ENCODE peak calls at places on chromosomes 3 and 15, in ten cellular contexts. L, Y, H, W, C, G, D, E, N and P are unnamed samples.

GRCh38 chr15:78617131-78617915 is 3.5 kb downstream of the CHRNA3 start:
- DNase-seq in C (no peak), H (no peak), D (no peak), L (no peak), Y (no peak), W (no peak), E (no peak), N (no peak), G (no peak), P (no peak)

GRCh38 chr15:99511865-99512632 is 53.7 kb upstream of the MEF2A start:
- DNase-seq in D (peak; percentile 99), L (no peak), E (no peak), W (no peak), G (no peak), Y (no peak), H (no peak), C (no peak), N (no peak), P (no peak)

GRCh38 chr3:71492969-71493368 is 90.6 kb downstream of the FOXP1 start:
- DNase-seq in Y (no peak), C (no peak), E (no peak), H (no peak), D (no peak), N (no peak), W (no peak), L (no peak), G (no peak), P (no peak)

GRCh38 chr3:195133462-195133861 is 137.5 kb downstream of the XXYLT1 start:
- DNase-seq in E (no peak), L (peak; percentile 96), G (no peak), N (no peak), W (no peak), H (no peak), C (no peak), D (no peak), Y (no peak), P (no peak)

GRCh38 chr3:154111365-154111764 is 9.8 kb upstream of the ARHGEF26 start:
- DNase-seq in C (no peak), H (no peak), G (no peak), N (no peak), W (no peak), E (no peak), D (no peak), Y (no peak), L (no peak), P (no peak)

GRCh38 chr15:40063563-40064011 is 24.6 kb upstream of the SRP14 start:
- DNase-seq in E (no peak), H (no peak), W (no peak), N (no peak), G (no peak), C (no peak), Y (no peak), L (no peak), D (no peak), P (no peak)

GRCh38 chr3:107838196-107838595 is 252.6 kb downstream of the CD47 start:
- DNase-seq in Y (no peak), N (no peak), D (no peak), E (no peak), H (no peak), W (no peak), G (no peak), C (no peak), L (no peak), P (no peak)

GRCh38 chr3:61610316-61610715 is 48.9 kb downstream of the PTPRG start:
- DNase-seq in Y (no peak), G (no peak), N (no peak), D (no peak), W (no peak), E (no peak), L (no peak), H (no peak), C (no peak), P (no peak)

GRCh38 chr3:63168179-63168578 is 109.9 kb upstream of the SYNPR start:
- DNase-seq in W (no peak), C (no peak), G (no peak), L (no peak), H (no peak), D (no peak), E (no peak), N (no peak), Y (no peak), P (no peak)

GRCh38 chr15:30794388-30794787 is 109.3 kb upstream of the FAN1 start:
- DNase-seq in D (no peak), G (no peak), H (no peak), N (no peak), E (no peak), Y (no peak), L (no peak), C (no peak), W (no peak), P (no peak)

GRCh38 chr3:31495971-31496370 is 36.8 kb upstream of the STT3B start:
- DNase-seq in E (no peak), W (no peak), H (no peak), N (no peak), Y (no peak), L (no peak), D (no peak), G (no peak), C (no peak), P (no peak)

GRCh38 chr3:186630950-186631624 is 9.1 kb upstream of the FETUB start:
- DNase-seq in G (no peak), C (no peak), Y (no peak), L (no peak), H (no peak), D (no peak), W (no peak), E (no peak), N (peak; percentile 92), P (no peak)

GRCh38 chr15:57356636-57357035 is 19.7 kb upstream of the CGNL1 start:
- DNase-seq in Y (no peak), D (no peak), N (peak; percentile 38), G (peak; percentile 22), W (no peak), H (peak; percentile 80), E (no peak), L (no peak), C (no peak), P (no peak)

GRCh38 chr15:47812436-47813109 is 95.3 kb downstream of the SEMA6D start:
- DNase-seq in E (no peak), Y (no peak), G (no peak), N (peak; percentile 11), D (peak; percentile 32), W (no peak), H (no peak), L (no peak), C (no peak), P (no peak)

GRCh38 chr15:64287953-64288352 is 68.0 kb downstream of the CSNK1G1 start:
- DNase-seq in L (no peak), G (no peak), W (no peak), N (no peak), H (no peak), Y (no peak), D (no peak), E (no peak), C (no peak), P (no peak)

GRCh38 chr3:6354653-6355052 is 506.3 kb upstream of the GRM7 start:
- DNase-seq in G (no peak), L (no peak), W (no peak), N (no peak), C (no peak), E (no peak), D (no peak), H (no peak), Y (no peak), P (no peak)
- TF ChIP-seq POLR2AphosphoS5 in G (no peak), L (no peak), W (no peak), N (no peak), C (no peak), E (no peak), D (no peak), H (no peak), Y (no peak), P (no peak)

GRCh38 chr15:23687143-23687470 is at the start of gene NDN:
- DNase-seq in E (peak; percentile 68), Y (no peak), L (peak; percentile 70), N (no peak), W (no peak), G (peak; percentile 3), C (no peak), H (peak; percentile 73), D (no peak), P (no peak)
- TF ChIP-seq POLR2AphosphoS5 in E (no peak), Y (no peak), L (peak; percentile 66), N (no peak), W (no peak), G (no peak), C (no peak), H (peak; percentile 68), D (no peak), P (no peak)

GRCh38 chr3:5505163-5505562 is 317.7 kb downstream of the EDEM1 start:
- DNase-seq in E (no peak), G (no peak), L (no peak), C (no peak), H (no peak), N (no peak), W (no peak), D (no peak), Y (no peak), P (no peak)

GRCh38 chr3:5504135-5504534 is 316.6 kb downstream of the EDEM1 start:
- DNase-seq in D (no peak), E (no peak), W (no peak), H (no peak), G (no peak), N (no peak), Y (no peak), C (no peak), L (no peak), P (no peak)

GRCh38 chr3:5510300-5510699 is 322.8 kb downstream of the EDEM1 start:
- DNase-seq in D (no peak), H (no peak), Y (no peak), L (no peak), G (no peak), E (no peak), C (no peak), W (no peak), N (no peak), P (no peak)

GRCh38 chr3:5503136-5503535 is 315.6 kb downstream of the EDEM1 start:
- DNase-seq in E (no peak), N (no peak), W (no peak), D (no peak), Y (no peak), L (no peak), H (no peak), C (no peak), G (no peak), P (no peak)

DNA sequence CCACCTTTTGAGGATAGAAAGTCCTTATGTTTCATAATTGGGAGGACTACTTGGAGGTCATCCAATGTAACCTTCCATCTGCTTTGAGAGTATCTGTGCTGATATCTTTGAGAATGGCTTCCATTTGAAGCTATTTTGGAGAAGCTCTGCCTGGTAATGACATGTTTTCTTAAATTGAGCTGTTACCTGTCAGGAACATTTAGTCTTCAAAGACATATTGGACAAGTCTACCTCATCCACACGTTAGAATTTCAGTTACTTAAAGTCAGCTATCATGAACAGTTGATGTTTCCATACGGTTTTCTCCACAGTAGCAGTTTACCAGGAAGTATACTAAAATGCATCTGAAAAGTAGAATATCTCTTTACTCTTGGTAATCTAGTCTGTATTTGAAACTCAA is 318.5 kb downstream of the EDEM1 start:
- DNase-seq in N (no peak), Y (no peak), E (no peak), D (no peak), C (no peak), H (no peak), G (no peak), L (no peak), W (no peak), P (no peak)
- TF ChIP-seq POLR2AphosphoS5 in N (no peak), Y (no peak), E (no peak), D (no peak), C (no peak), H (no peak), G (no peak), L (no peak), W (no peak), P (no peak)

GRCh38 chr15:58793862-58794261 is 22.8 kb downstream of the MINDY2 start:
- DNase-seq in H (peak; percentile 16), L (no peak), E (no peak), Y (no peak), D (no peak), C (no peak), N (peak; percentile 73), G (no peak), W (no peak), P (no peak)
- TF ChIP-seq POLR2AphosphoS5 in H (no peak), L (no peak), E (no peak), Y (no peak), D (no peak), C (no peak), N (no peak), G (no peak), W (no peak), P (no peak)